ENCODE peak calls at places on chromosomes 12 and 14, in eight cellular contexts. C is activated naive CD4-positive, alpha-beta T cell treated with anti-CD3 and anti-CD28 coated beads, Interleukin-2, amount 50 U/mL, for 72 hours; D is iris pigment epithelial cell; X is AML-193; O is HFF-Myc; E is BE2C; R is EH; K is G401. Y is an unnamed sample.
A peak's percentile ranks its signal among the peaks of the same experiment; 100 is the strongest.

GRCh38 chr14:99952039-99952438 is 113.2 kb upstream of the EVL start:
- DNase-seq in C (no peak), D (no peak), E (no peak), X (no peak), O (no peak), K (no peak), R (no peak), Y (no peak)

GRCh38 chr14:95240859-95241813 is 78.6 kb downstream of the CLMN start:
- DNase-seq in K (no peak), R (no peak), D (no peak), X (no peak), O (no peak), E (no peak), C (no peak), Y (no peak)

GRCh38 chr14:21999400-21999799 is 325.8 kb upstream of the OR4E1 start:
- DNase-seq in R (no peak), E (no peak), X (no peak), O (no peak), D (no peak), C (no peak), K (no peak), Y (no peak)

GRCh38 chr12:49673446-49674317 is 33.5 kb downstream of the FMNL3 start:
- DNase-seq in R (peak; percentile 95), E (peak; percentile 87), K (peak; percentile 97), O (peak; percentile 76), C (no peak), X (no peak), D (peak; percentile 96), Y (peak; percentile 79)

GRCh38 chr14:51806624-51807023 is 53.8 kb upstream of the GNG2 start:
- DNase-seq in K (no peak), C (no peak), X (no peak), O (no peak), R (no peak), D (no peak), E (peak; percentile 22), Y (no peak)

GRCh38 chr12:2891240-2892053 is 756 bp downstream of the TULP3 start:
- DNase-seq in E (peak; percentile 60), C (no peak), X (no peak), D (peak; percentile 56), K (peak; percentile 70), O (no peak), R (peak; percentile 83), Y (no peak)

GRCh38 chr14:44846232-44846824 is 115.4 kb downstream of the KLHL28 start:
- DNase-seq in E (peak; percentile 27), C (peak; percentile 15), K (peak; percentile 48), D (peak; percentile 49), R (peak; percentile 47), X (peak; percentile 38), O (peak; percentile 17), Y (peak; percentile 17)

GRCh38 chr12:76268267-76268666 is 79.9 kb downstream of the BBS10 start:
- DNase-seq in X (no peak), D (peak; percentile 89), O (no peak), K (no peak), R (peak; percentile 70), E (no peak), C (no peak), Y (no peak)

GRCh38 chr12:68940731-68941130 is 7.8 kb upstream of the CPM start:
- DNase-seq in C (no peak), K (no peak), O (no peak), R (no peak), D (no peak), E (no peak), X (no peak), Y (no peak)

GRCh38 chr14:51650721-51651387 is 856 bp upstream of the FRMD6 start:
- DNase-seq in D (no peak), K (peak; percentile 42), C (no peak), R (peak; percentile 56), X (no peak), E (no peak), O (no peak), Y (no peak)

GRCh38 chr12:121537814-121538698 is 42.8 kb downstream of the KDM2B start:
- DNase-seq in R (peak; percentile 15), E (peak; percentile 30), C (peak; percentile 21), D (no peak), X (no peak), K (no peak), O (no peak), Y (no peak)

GRCh38 chr12:94261119-94261518 is 112.7 kb downstream of the PLXNC1 start:
- DNase-seq in X (no peak), R (no peak), D (no peak), K (no peak), E (no peak), O (no peak), C (no peak), Y (no peak)

GRCh38 chr12:57459750-57460400 is at the start of gene GLI1:
- DNase-seq in X (no peak), C (no peak), E (peak; percentile 38), K (no peak), D (no peak), R (no peak), O (no peak), Y (no peak)

GRCh38 chr14:64235652-64236640 is 58.2 kb downstream of the ESR2 start:
- DNase-seq in D (no peak), E (no peak), X (no peak), O (no peak), C (no peak), K (no peak), R (no peak), Y (no peak)

GRCh38 chr12:86723326-86723725 is 467.1 kb upstream of the MGAT4C start:
- DNase-seq in K (no peak), E (peak; percentile 12), X (no peak), O (no peak), D (peak; percentile 28), R (no peak), C (no peak), Y (no peak)

GRCh38 chr14:104723651-104724406 is at the start of gene ADSS1:
- DNase-seq in E (peak; percentile 67), K (no peak), X (peak; percentile 29), C (peak; percentile 77), R (peak; percentile 64), D (peak; percentile 21), O (no peak), Y (no peak)

GRCh38 chr12:26112703-26113147 is 12.1 kb downstream of the BHLHE41 start:
- DNase-seq in C (no peak), D (no peak), E (no peak), K (no peak), R (peak; percentile 18), O (no peak), X (no peak), Y (no peak)

GRCh38 chr12:32155911-32156585 is 49.4 kb downstream of the BICD1 start:
- DNase-seq in C (no peak), E (peak; percentile 20), O (no peak), D (no peak), K (no peak), R (no peak), X (no peak), Y (no peak)

GRCh38 chr12:64092507-64092906 is 129.6 kb downstream of the KICS2 start:
- DNase-seq in K (no peak), R (no peak), O (no peak), C (no peak), X (no peak), D (no peak), E (no peak), Y (no peak)

GRCh38 chr12:24719293-24719721 is 229.6 kb downstream of the BCAT1 start:
- DNase-seq in X (no peak), C (peak; percentile 49), R (peak; percentile 79), O (peak; percentile 27), E (no peak), D (peak; percentile 68), K (no peak), Y (no peak)

GRCh38 chr12:30622509-30622908 is 73.2 kb downstream of the IPO8 start:
- DNase-seq in K (no peak), C (peak; percentile 10), R (peak; percentile 74), X (no peak), O (no peak), D (peak; percentile 84), E (no peak), Y (peak; percentile 24)

GRCh38 chr12:122830517-122831214 is 4.6 kb upstream of the HIP1R start:
- DNase-seq in O (peak; percentile 90), E (no peak), C (no peak), K (no peak), D (peak; percentile 93), X (no peak), R (peak; percentile 81), Y (peak; percentile 54)

GRCh38 chr12:4807116-4807783 is 87.0 kb downstream of the GALNT8 start:
- DNase-seq in C (no peak), O (no peak), D (no peak), R (no peak), X (no peak), E (no peak), K (no peak), Y (no peak)

GRCh38 chr14:101352567-101352966 is 208.7 kb upstream of the DIO3 start:
- DNase-seq in C (no peak), X (no peak), O (no peak), D (no peak), E (no peak), K (no peak), R (no peak), Y (no peak)

GRCh38 chr14:101178184-101179072 is 274.9 kb upstream of the RTL1 start:
- DNase-seq in E (no peak), D (no peak), X (no peak), C (no peak), K (no peak), O (no peak), R (no peak), Y (no peak)

GRCh38 chr12:4725057-4725456 is 4.9 kb downstream of the GALNT8 start:
- DNase-seq in X (no peak), E (no peak), K (no peak), R (no peak), D (no peak), C (no peak), O (no peak), Y (no peak)

GRCh38 chr14:90617942-90618341 is 198.3 kb downstream of the TTC7B start:
- DNase-seq in X (no peak), R (no peak), O (no peak), E (no peak), K (no peak), D (no peak), C (no peak), Y (no peak)

GRCh38 chr12:91307957-91308705 is 125.5 kb upstream of the DCN start:
- DNase-seq in C (no peak), R (no peak), E (no peak), O (no peak), X (no peak), D (no peak), K (no peak), Y (no peak)